ENCODE peak calls at places on chromosome 7, in eight cellular contexts. O is colonic mucosa; E is right lobe of liver; T is CD8-positive, alpha-beta memory T cell; N is cardiac muscle cell; Y is endodermal cell; W is neural progenitor cell; C is right cardiac atrium. R is an unnamed sample.

GRCh38 chr7:17593854-17594419 is 295.5 kb downstream of the AHR start:
- DNase-seq in O (no peak), E (no peak), T (no peak), N (no peak), Y (no peak), W (no peak), C (no peak), R (no peak)

GRCh38 chr7:131896189-131896855 is 339.9 kb upstream of the PODXL start:
- DNase-seq in O (no peak), E (no peak), T (no peak), N (no peak), Y (peak), W (peak), C (no peak), R (no peak)

GRCh38 chr7:22980422-22980821 is 33.5 kb downstream of the HYCC1 start:
- DNase-seq in O (no peak), E (no peak), T (no peak), N (peak), Y (no peak), W (no peak), C (no peak), R (no peak)

GRCh38 chr7:143046334-143046935 is 5.7 kb upstream of the OR6V1 start:
- DNase-seq in O (no peak), E (no peak), T (no peak), N (no peak), Y (no peak), W (no peak), C (no peak), R (no peak)

GRCh38 chr7:133950856-133951255 is 176.3 kb upstream of the LRGUK start:
- DNase-seq in O (no peak), E (no peak), T (no peak), N (no peak), Y (peak), W (no peak), C (no peak), R (no peak)

GRCh38 chr7:84384417-84384816 is 189.8 kb upstream of the SEMA3A start:
- DNase-seq in O (no peak), E (no peak), T (no peak), N (no peak), Y (no peak), W (no peak), C (no peak), R (no peak)

GRCh38 chr7:108368466-108368865 is 87.8 kb downstream of the NRCAM start:
- DNase-seq in O (no peak), E (no peak), T (no peak), N (peak), Y (no peak), W (no peak), C (no peak), R (no peak)

GRCh38 chr7:111424768-111425167 is 137.5 kb downstream of the IMMP2L start:
- DNase-seq in O (no peak), E (no peak), T (no peak), N (no peak), Y (no peak), W (no peak), C (no peak), R (no peak)

GRCh38 chr7:55534916-55535636 is 37.2 kb downstream of the VOPP1 start:
- DNase-seq in O (no peak), E (no peak), T (no peak), N (no peak), Y (no peak), W (no peak), C (no peak), R (peak)

GRCh38 chr7:13188236-13188635 is 500.8 kb downstream of the ARL4A start:
- DNase-seq in O (no peak), E (no peak), T (no peak), N (no peak), Y (no peak), W (no peak), C (no peak), R (no peak)

GRCh38 chr7:68676789-68677535 is 921.3 kb upstream of the AUTS2 start:
- DNase-seq in O (no peak), E (no peak), T (no peak), N (no peak), Y (no peak), W (no peak), C (no peak), R (no peak)

GRCh38 chr7:128347573-128348147 is 4.0 kb upstream of the RBM28 start:
- DNase-seq in O (no peak), E (no peak), T (no peak), N (peak), Y (peak), W (peak), C (peak), R (no peak)

GRCh38 chr7:151261534-151261933 is 13.0 kb upstream of the SMARCD3 start:
- DNase-seq in O (no peak), E (no peak), T (no peak), N (peak), Y (no peak), W (no peak), C (peak), R (no peak)

GRCh38 chr7:128792471-128793183 is 859 bp downstream of the CCDC136 start:
- DNase-seq in O (no peak), E (no peak), T (no peak), N (no peak), Y (no peak), W (no peak), C (peak), R (no peak)

GRCh38 chr7:152858761-152859160 is 99.2 kb downstream of the ACTR3B start:
- DNase-seq in O (no peak), E (no peak), T (no peak), N (no peak), Y (no peak), W (no peak), C (no peak), R (no peak)

GRCh38 chr7:155009570-155010157 is 6.7 kb upstream of the PAXIP1 start:
- DNase-seq in O (no peak), E (no peak), T (no peak), N (peak), Y (peak), W (peak), C (no peak), R (no peak)

GRCh38 chr7:120023494-120024167 is 249.3 kb upstream of the KCND2 start:
- DNase-seq in O (no peak), E (no peak), T (no peak), N (peak), Y (no peak), W (no peak), C (no peak), R (no peak)

GRCh38 chr7:66696774-66697191 is 43.8 kb upstream of the RABGEF1 start:
- DNase-seq in O (no peak), E (no peak), T (no peak), N (peak), Y (no peak), W (no peak), C (peak), R (no peak)

GRCh38 chr7:80450621-80451308 is 61.1 kb downstream of the GNAT3 start:
- DNase-seq in O (no peak), E (no peak), T (no peak), N (peak), Y (no peak), W (no peak), C (no peak), R (no peak)

GRCh38 chr7:127667017-127667670 is 15.2 kb downstream of the SND1 start:
- DNase-seq in O (no peak), E (no peak), T (no peak), N (peak), Y (no peak), W (no peak), C (no peak), R (no peak)

GRCh38 chr7:91565499-91566331 is 301.5 kb downstream of the FZD1 start:
- DNase-seq in O (no peak), E (peak), T (no peak), N (no peak), Y (no peak), W (no peak), C (no peak), R (no peak)

GRCh38 chr7:131909151-131909768 is 352.8 kb upstream of the PODXL start:
- DNase-seq in O (peak), E (no peak), T (no peak), N (no peak), Y (peak), W (peak), C (peak), R (no peak)

GRCh38 chr7:12030116-12030515 is 181.0 kb upstream of the TMEM106B start:
- DNase-seq in O (no peak), E (no peak), T (no peak), N (no peak), Y (peak), W (no peak), C (no peak), R (no peak)

GRCh38 chr7:74269757-74270277 is 15.6 kb upstream of the RFC2 start:
- DNase-seq in O (peak), E (no peak), T (peak), N (peak), Y (peak), W (peak), C (peak), R (peak)

GRCh38 chr7:149772236-149772820 is 1.1 kb downstream of the ZNF467 start:
- DNase-seq in O (peak), E (no peak), T (no peak), N (no peak), Y (peak), W (peak), C (no peak), R (peak)

GRCh38 chr7:121504478-121504877 is 108.4 kb upstream of the FAM3C start:
- DNase-seq in O (no peak), E (no peak), T (no peak), N (peak), Y (peak), W (no peak), C (no peak), R (no peak)

GRCh38 chr7:63037242-63037641 is 961.4 kb upstream of the ZNF722 start:
- DNase-seq in O (no peak), E (no peak), T (no peak), N (no peak), Y (no peak), W (no peak), C (no peak), R (no peak)

GRCh38 chr7:112877671-112878460 is 87.7 kb upstream of the TMEM168 start:
- DNase-seq in O (no peak), E (no peak), T (no peak), N (no peak), Y (no peak), W (no peak), C (no peak), R (no peak)

GRCh38 chr7:149741629-149742028 is 31.8 kb downstream of the ZNF467 start:
- DNase-seq in O (no peak), E (no peak), T (no peak), N (peak), Y (no peak), W (no peak), C (peak), R (peak)

GRCh38 chr7:977326-978048 is 2.1 kb upstream of the COX19 start:
- DNase-seq in O (peak), E (no peak), T (no peak), N (peak), Y (no peak), W (peak), C (peak), R (peak)

GRCh38 chr7:95527033-95527775 is 41.5 kb downstream of the ASB4 start:
- DNase-seq in O (peak), E (no peak), T (no peak), N (peak), Y (peak), W (peak), C (peak), R (peak)

GRCh38 chr7:5523052-5523711 is 99.5 kb upstream of the TNRC18 start:
- DNase-seq in O (no peak), E (no peak), T (no peak), N (peak), Y (peak), W (peak), C (no peak), R (no peak)

GRCh38 chr7:74040101-74040790 is 12.3 kb downstream of the ELN start:
- DNase-seq in O (no peak), E (peak), T (no peak), N (no peak), Y (no peak), W (no peak), C (peak), R (no peak)

GRCh38 chr7:93249749-93250148 is 17.6 kb downstream of the VPS50 start:
- DNase-seq in O (no peak), E (no peak), T (no peak), N (peak), Y (peak), W (peak), C (no peak), R (no peak)

GRCh38 chr7:99092064-99092720 is 51.7 kb downstream of the SMURF1 start:
- DNase-seq in O (no peak), E (peak), T (no peak), N (no peak), Y (no peak), W (no peak), C (no peak), R (no peak)

GRCh38 chr7:137741443-137741842 is 105.3 kb downstream of the DGKI start:
- DNase-seq in O (no peak), E (no peak), T (no peak), N (no peak), Y (no peak), W (no peak), C (no peak), R (no peak)

GRCh38 chr7:29042893-29043292 is 84.8 kb upstream of the TRIL start:
- DNase-seq in O (peak), E (no peak), T (no peak), N (peak), Y (peak), W (no peak), C (no peak), R (no peak)

GRCh38 chr7:143958781-143959180 is 4.1 kb downstream of the OR2F1 start:
- DNase-seq in O (no peak), E (no peak), T (no peak), N (peak), Y (no peak), W (no peak), C (no peak), R (no peak)

DNA sequence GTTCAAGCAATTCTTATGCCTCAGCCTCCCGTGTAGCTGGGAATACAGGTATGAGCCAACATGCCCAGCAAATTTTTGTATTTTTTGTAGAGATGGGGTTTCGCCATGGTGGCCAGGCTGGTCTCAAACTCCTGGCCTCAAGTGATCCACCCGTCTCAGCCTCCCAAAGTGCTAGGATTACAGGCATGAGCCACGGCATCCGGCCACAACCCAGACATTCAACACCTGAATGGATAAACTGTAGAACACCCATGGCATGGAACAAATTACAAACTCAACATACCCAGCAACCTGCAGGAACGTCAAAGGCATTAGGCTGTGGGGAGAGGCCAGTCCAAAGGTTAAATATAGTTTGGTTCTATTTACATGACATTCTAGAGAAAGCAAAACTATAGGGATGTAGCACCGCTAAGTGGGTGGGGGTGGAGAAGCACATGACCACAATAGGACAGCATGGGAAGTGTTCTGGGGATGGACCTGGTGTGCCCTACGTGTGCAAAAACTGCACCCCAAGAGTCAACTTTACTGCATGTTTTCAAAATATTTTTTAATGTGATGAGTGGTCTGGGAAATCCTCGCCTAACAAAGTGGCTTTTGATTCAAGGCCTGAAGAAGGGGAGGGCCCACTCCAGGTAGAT is 6.5 kb upstream of the PGAM2 start:
- DNase-seq in O (peak), E (peak), T (no peak), N (no peak), Y (no peak), W (no peak), C (peak), R (no peak)
- H3K27ac ChIP-seq in O (peak), E (no peak), T (no peak), N (peak), Y (no peak), W (no peak), C (peak), R (peak)

DNA sequence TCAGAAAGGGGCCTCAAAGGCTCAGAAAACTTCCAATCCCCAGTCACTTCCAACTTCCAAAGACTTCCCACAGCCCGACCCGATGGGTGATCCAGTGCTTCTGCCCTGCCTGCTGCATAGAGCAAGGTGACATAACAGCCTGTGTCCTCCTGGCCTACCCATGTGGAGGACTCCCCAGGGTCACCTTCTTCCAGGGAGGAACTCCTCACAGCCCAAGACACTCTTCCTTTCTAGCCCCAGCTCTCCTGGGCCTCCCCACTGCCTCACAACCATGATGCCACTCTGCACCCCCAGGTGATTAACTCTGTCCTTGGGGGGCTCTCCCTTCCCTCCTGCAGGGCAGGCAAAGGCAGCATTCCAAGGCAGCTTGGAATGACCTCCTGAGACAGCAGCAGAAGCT is 158.4 kb upstream of the PDE1C start:
- DNase-seq in O (no peak), E (no peak), T (no peak), N (no peak), Y (peak), W (no peak), C (no peak), R (no peak)
- H3K27ac ChIP-seq in O (no peak), E (no peak), T (no peak), N (no peak), Y (no peak), W (no peak), C (no peak), R (no peak)

GRCh38 chr7:30476401-30477145 is 2.0 kb downstream of the NOD1 start:
- DNase-seq in O (no peak), E (no peak), T (no peak), N (peak), Y (no peak), W (no peak), C (no peak), R (no peak)
- H3K27ac ChIP-seq in O (no peak), E (peak), T (no peak), N (peak), Y (no peak), W (no peak), C (peak), R (peak)

DNA sequence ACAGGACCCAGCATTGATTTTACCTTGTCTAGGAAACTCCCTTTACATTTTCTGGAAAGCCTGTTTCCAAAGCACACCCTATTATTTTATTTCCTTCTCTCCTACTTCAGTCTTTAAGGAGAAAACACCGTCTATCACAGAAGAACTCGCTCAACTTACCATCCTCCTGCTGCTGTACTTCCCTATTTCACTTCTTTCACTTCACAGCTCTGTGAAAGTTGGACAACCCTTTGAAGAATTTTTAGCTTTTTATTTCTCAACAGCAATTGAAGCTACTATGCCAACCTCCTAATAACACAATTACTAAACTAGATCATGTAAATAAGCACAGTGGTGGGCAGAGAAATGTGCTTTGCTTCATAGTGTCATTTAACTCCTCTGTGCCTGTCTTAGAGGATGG is 166.5 kb downstream of the TFEC start:
- DNase-seq in O (no peak), E (no peak), T (no peak), N (no peak), Y (no peak), W (no peak), C (no peak), R (no peak)
- H3K27ac ChIP-seq in O (no peak), E (no peak), T (no peak), N (no peak), Y (no peak), W (no peak), C (no peak), R (no peak)

GRCh38 chr7:50504646-50505546 is 54.7 kb upstream of the FIGNL1 start:
- DNase-seq in O (no peak), E (peak), T (no peak), N (peak), Y (no peak), W (no peak), C (no peak), R (no peak)
- H3K27ac ChIP-seq in O (no peak), E (no peak), T (no peak), N (no peak), Y (no peak), W (no peak), C (no peak), R (peak)

GRCh38 chr7:135716677-135717238 is 11.2 kb downstream of the SLC13A4 start:
- DNase-seq in O (no peak), E (no peak), T (no peak), N (peak), Y (no peak), W (no peak), C (no peak), R (no peak)
- H3K27ac ChIP-seq in O (no peak), E (no peak), T (no peak), N (no peak), Y (no peak), W (no peak), C (no peak), R (no peak)

R was measured in spleen.